ENCODE peak calls at places on chromosomes 2 and 18, in eight cellular contexts. X, I, W, Y, R, S, Z and M are unnamed samples.
A peak's percentile ranks its signal among the peaks of the same experiment; 100 is the strongest.

GRCh38 chr2:179751184-179751809 is 110.1 kb downstream of the ZNF385B start:
- DNase-seq in X (peak; percentile 9), I (no peak), W (no peak), Y (no peak), R (peak; percentile 58), S (no peak), Z (peak; percentile 64), M (no peak)

GRCh38 chr2:30362468-30363081 is 84.5 kb upstream of the LCLAT1 start:
- DNase-seq in X (peak; percentile 2), I (no peak), W (no peak), Y (no peak), R (peak; percentile 47), S (no peak), Z (peak; percentile 85), M (no peak)

GRCh38 chr2:159209341-159210306 is 76.9 kb downstream of the WDSUB1 start:
- DNase-seq in X (no peak), I (peak; percentile 35), W (no peak), Y (no peak), R (no peak), S (peak; percentile 84), Z (no peak), M (no peak)

GRCh38 chr2:2101924-2102323 is 229.2 kb downstream of the MYT1L start:
- DNase-seq in X (no peak), I (no peak), W (no peak), Y (no peak), R (peak; percentile 0), S (no peak), Z (no peak), M (no peak)

GRCh38 chr2:241721852-241722251 is 12.6 kb upstream of the D2HGDH start:
- DNase-seq in X (no peak), I (no peak), W (no peak), Y (no peak), R (no peak), S (no peak), Z (no peak), M (no peak)

GRCh38 chr2:216485237-216485636 is 13.4 kb upstream of the RPL37A start:
- DNase-seq in X (no peak), I (no peak), W (no peak), Y (no peak), R (no peak), S (no peak), Z (no peak), M (no peak)

GRCh38 chr2:55311444-55311870 is 42.4 kb upstream of the MTIF2 start:
- DNase-seq in X (peak; percentile 59), I (no peak), W (no peak), Y (no peak), R (peak; percentile 86), S (no peak), Z (peak; percentile 22), M (peak; percentile 31)

GRCh38 chr18:49813071-49813320 is 337 bp downstream of the ACAA2 start:
- DNase-seq in X (peak; percentile 29), I (peak; percentile 56), W (peak; percentile 28), Y (peak; percentile 32), R (peak; percentile 43), S (peak; percentile 61), Z (peak; percentile 41), M (no peak)

GRCh38 chr2:44596537-44597320 is 235.0 kb downstream of the CAMKMT start:
- DNase-seq in X (no peak), I (no peak), W (no peak), Y (no peak), R (peak; percentile 65), S (no peak), Z (peak; percentile 20), M (peak; percentile 31)

GRCh38 chr2:44602446-44602845 is 240.7 kb downstream of the CAMKMT start:
- DNase-seq in X (no peak), I (no peak), W (no peak), Y (no peak), R (no peak), S (no peak), Z (no peak), M (no peak)

GRCh38 chr2:44598731-44599529 is 237.2 kb downstream of the CAMKMT start:
- DNase-seq in X (peak; percentile 36), I (no peak), W (no peak), Y (no peak), R (no peak), S (no peak), Z (no peak), M (no peak)

GRCh38 chr2:44598330-44598729 is 236.6 kb downstream of the CAMKMT start:
- DNase-seq in X (no peak), I (no peak), W (no peak), Y (no peak), R (no peak), S (no peak), Z (no peak), M (no peak)
- H3K4me3 ChIP-seq in X (no peak overlapping the region), I (no peak overlapping the region), W (no peak overlapping the region), Y (no peak overlapping the region), R (no peak overlapping the region), S (no peak overlapping the region), Z (no peak overlapping the region), M (no peak overlapping the region)

DNA sequence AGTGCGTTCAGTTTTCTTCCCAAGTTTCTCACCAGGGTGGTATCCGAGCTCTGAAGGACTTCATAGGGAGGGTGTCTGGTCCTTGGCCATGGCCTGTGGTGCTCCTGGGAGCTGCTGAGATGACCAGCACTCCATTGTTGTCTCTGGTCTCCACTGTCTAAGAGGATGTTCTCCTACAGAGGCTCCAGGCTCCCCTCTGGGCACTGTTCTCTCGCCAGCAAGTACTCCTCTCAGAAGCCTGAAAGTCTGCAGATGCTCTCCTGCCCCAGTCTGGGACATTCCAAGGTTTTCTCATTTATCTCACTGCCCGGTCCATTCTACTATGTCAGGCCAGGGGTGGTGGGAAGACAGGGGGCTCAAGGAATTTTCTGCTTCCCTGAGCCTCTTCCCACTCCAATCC is 110.3 kb downstream of the GYPC start:
- DNase-seq in X (no peak), I (no peak), W (no peak), Y (no peak), R (no peak), S (no peak), Z (no peak), M (no peak)
- H3K4me3 ChIP-seq in X (no peak overlapping the region), I (no peak overlapping the region), W (no peak overlapping the region), Y (no peak overlapping the region), R (no peak overlapping the region), S (no peak overlapping the region), Z (no peak overlapping the region), M (no peak overlapping the region)

GRCh38 chr2:72142743-72143440 is 4.8 kb downstream of the CYP26B1 start:
- DNase-seq in X (no peak), I (peak; percentile 74), W (peak; percentile 64), Y (peak; percentile 43), R (peak; percentile 21), S (peak; percentile 67), Z (no peak), M (no peak)
- H3K4me3 ChIP-seq in X (no peak overlapping the region), I (peak overlapping the region; percentile 15), W (peak overlapping the region; percentile 34), Y (peak overlapping the region; percentile 2), R (no peak overlapping the region), S (no peak overlapping the region), Z (no peak overlapping the region), M (peak overlapping the region; percentile 13)

DNA sequence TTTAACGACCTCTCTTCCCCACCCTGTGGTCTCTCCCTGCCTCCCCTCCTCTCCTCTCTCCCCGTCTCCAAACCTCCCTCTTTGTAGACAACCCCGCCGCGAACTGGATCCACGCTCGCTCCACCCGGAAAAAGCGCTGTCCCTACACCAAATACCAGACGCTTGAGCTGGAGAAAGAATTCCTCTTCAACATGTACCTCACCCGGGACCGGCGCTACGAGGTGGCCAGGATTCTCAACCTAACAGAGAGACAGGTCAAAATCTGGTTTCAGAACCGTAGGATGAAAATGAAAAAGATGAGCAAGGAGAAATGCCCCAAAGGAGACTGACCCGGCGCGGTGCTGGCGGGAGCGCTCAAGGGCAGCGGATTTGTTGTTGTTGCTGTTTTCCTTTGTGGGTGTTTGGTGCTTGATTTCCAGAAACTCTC is 1.3 kb downstream of the HOXD9 start:
- DNase-seq in X (no peak), I (no peak), W (no peak), Y (peak; percentile 57), R (no peak), S (no peak), Z (no peak), M (no peak)
- H3K4me3 ChIP-seq in X (no peak overlapping the region), I (no peak overlapping the region), W (peak overlapping the region; percentile 41), Y (peak overlapping the region; percentile 51), R (peak overlapping the region; percentile 61), S (no peak overlapping the region), Z (no peak overlapping the region), M (no peak overlapping the region)

DNA sequence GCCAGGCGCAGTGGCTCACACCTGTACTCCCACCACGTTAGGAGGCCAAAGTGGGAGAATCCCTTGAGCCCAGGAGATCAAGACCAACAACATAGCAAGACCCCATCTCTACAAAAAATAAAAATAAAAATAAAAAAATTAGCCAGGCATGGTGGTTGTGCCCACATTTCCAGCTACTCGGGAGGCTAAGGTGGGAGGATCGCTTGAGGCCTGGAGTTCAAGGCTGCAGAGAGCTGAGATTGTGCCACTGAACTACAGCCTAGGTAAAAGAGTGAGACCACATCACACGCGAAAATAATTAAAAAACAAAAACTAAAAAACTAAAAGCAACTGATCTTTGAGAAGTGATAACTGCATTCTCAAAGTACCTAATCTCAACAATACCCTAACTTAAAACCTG is 1.8 kb downstream of the C2orf76 start:
- DNase-seq in X (no peak), I (no peak), W (no peak), Y (no peak), R (no peak), S (no peak), Z (no peak), M (no peak)
- H3K4me3 ChIP-seq in X (no peak overlapping the region), I (no peak overlapping the region), W (no peak overlapping the region), Y (no peak overlapping the region), R (no peak overlapping the region), S (no peak overlapping the region), Z (no peak overlapping the region), M (no peak overlapping the region)

GRCh38 chr2:153004627-153005026 is 286.2 kb downstream of the ARL6IP6 start:
- DNase-seq in X (no peak), I (no peak), W (no peak), Y (no peak), R (no peak), S (no peak), Z (no peak), M (no peak)

GRCh38 chr2:153005051-153005450 is 286.6 kb downstream of the ARL6IP6 start:
- DNase-seq in X (no peak), I (no peak), W (no peak), Y (no peak), R (no peak), S (no peak), Z (no peak), M (no peak)
- H3K4me3 ChIP-seq in X (no peak overlapping the region), I (no peak overlapping the region), W (no peak overlapping the region), Y (no peak overlapping the region), R (no peak overlapping the region), S (no peak overlapping the region), Z (no peak overlapping the region), M (no peak overlapping the region)

DNA sequence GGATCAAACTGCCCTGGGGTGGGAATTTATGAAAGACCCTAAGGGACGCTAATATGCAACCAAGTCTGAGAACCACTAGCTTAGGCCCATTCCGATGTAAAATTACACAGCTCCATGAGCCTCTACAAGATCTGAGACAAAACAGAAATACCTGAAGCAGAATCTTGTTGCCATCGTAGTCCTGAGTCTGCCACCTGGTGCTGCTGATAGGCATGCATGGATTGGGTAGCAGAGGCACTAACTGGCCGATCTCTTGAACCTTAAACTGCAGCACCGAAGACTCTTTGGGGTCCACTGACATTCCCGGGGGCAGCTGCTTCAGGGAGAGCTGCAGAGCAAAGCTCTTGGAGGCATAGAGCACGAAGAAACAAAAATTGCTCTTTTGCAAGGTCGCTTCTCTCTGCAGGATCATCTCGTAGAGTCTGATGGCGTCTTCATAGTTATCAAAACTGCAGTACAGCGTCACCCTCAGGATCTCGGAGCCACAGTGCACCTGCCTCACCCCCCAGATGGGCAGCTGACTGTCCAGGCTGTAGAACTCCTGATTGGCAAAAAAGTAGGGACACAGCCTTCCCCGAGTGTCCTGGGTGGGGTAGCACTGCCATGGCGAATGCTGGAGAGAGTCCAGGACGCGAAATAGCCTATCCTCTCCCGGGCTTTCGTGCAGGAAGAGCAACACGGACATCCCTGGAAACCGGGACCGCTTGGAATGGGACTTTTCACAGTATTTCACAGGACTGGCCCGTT is 848 bp downstream of the FAM124B start:
- DNase-seq in X (no peak), I (no peak), W (no peak), Y (no peak), R (no peak), S (no peak), Z (no peak), M (no peak)
- H3K4me3 ChIP-seq in X (no peak overlapping the region), I (peak overlapping the region; percentile 18), W (peak overlapping the region; percentile 20), Y (peak overlapping the region; percentile 20), R (no peak overlapping the region), S (no peak overlapping the region), Z (no peak overlapping the region), M (no peak overlapping the region)